ENCODE peak calls at places on chromosomes 12 and 14, in four cellular contexts. E is GM12878, Y is K562, N is HepG2. U is an unnamed sample.

GRCh38 chr12:118053071-118053985 is 7.7 kb downstream of the WSB2 start:
- DNase-seq in Y (no peak), N (peak), E (no peak), U (no peak)

GRCh38 chr14:90512332-90512951 is 115.6 kb downstream of the CALM1 start:
- DNase-seq in N (no peak), E (no peak), Y (no peak), U (no peak)

GRCh38 chr12:113961921-113962710 is 4.0 kb downstream of the RBM19 start:
- DNase-seq in N (peak), Y (no peak), E (peak), U (no peak)

GRCh38 chr12:124240493-124240892 is 54.4 kb upstream of the RFLNA start:
- DNase-seq in Y (peak), N (no peak), E (no peak), U (peak)

GRCh38 chr12:64666054-64666914 is 56.0 kb downstream of the RASSF3 start:
- DNase-seq in Y (no peak), E (no peak), N (peak), U (no peak)

GRCh38 chr14:35506927-35507326 is 27.0 kb upstream of the INSM2 start:
- DNase-seq in E (no peak), N (no peak), Y (no peak), U (no peak)

GRCh38 chr12:132314516-132315233 is 14.7 kb downstream of the GALNT9 start:
- DNase-seq in N (no peak), Y (no peak), E (no peak), U (no peak)

GRCh38 chr14:35573911-35574310 is 39.9 kb downstream of the INSM2 start:
- DNase-seq in N (no peak), Y (no peak), E (no peak), U (no peak)

GRCh38 chr14:35400707-35401421 is 3.7 kb downstream of the NFKBIA start:
- DNase-seq in E (no peak), N (peak), Y (peak), U (no peak)

GRCh38 chr14:59123975-59124374 is 64.5 kb upstream of the DAAM1 start:
- DNase-seq in Y (no peak), N (no peak), E (no peak), U (no peak)

GRCh38 chr14:68153275-68153674 is 333.7 kb downstream of the RAD51B start:
- DNase-seq in Y (no peak), N (no peak), E (no peak), U (no peak)

GRCh38 chr14:31106768-31107167 is 80.6 kb upstream of the STRN3 start:
- DNase-seq in E (no peak), Y (no peak), N (no peak), U (no peak)

GRCh38 chr12:2179953-2180736 is 127.4 kb downstream of the CACNA1C start:
- DNase-seq in Y (no peak), E (no peak), N (no peak), U (no peak)

GRCh38 chr14:89921346-89921745 is 33.2 kb downstream of the EFCAB11 start:
- DNase-seq in N (no peak), E (no peak), Y (no peak), U (no peak)

GRCh38 chr12:85425926-85426325 is 145.9 kb downstream of the ALX1 start:
- DNase-seq in N (no peak), Y (no peak), E (no peak), U (no peak)

GRCh38 chr12:85425349-85425612 is 145.3 kb downstream of the ALX1 start:
- DNase-seq in Y (no peak), E (no peak), N (no peak), U (no peak)

GRCh38 chr12:85424581-85425348 is 144.7 kb downstream of the ALX1 start:
- DNase-seq in Y (peak), E (peak), N (peak), U (peak)

GRCh38 chr12:85422766-85423165 is 142.7 kb downstream of the ALX1 start:
- DNase-seq in Y (no peak), N (no peak), E (no peak), U (no peak)

GRCh38 chr12:85423947-85424346 is 143.9 kb downstream of the ALX1 start:
- DNase-seq in Y (no peak), N (no peak), E (no peak), U (no peak)
- TF ChIP-seq SP1 in Y (no peak), N (no peak), E (no peak), U (no peak)

GRCh38 chr12:8950702-8951478 is 1.4 kb upstream of the M6PR start:
- DNase-seq in E (no peak), Y (no peak), N (no peak), U (no peak)

GRCh38 chr12:8949525-8950286 is at the start of gene M6PR:
- DNase-seq in N (peak), Y (peak), E (peak), U (peak)

GRCh38 chr12:8953773-8954402 is 4.4 kb upstream of the M6PR start:
- DNase-seq in Y (no peak), N (no peak), E (no peak), U (no peak)

GRCh38 chr12:8950287-8950574 is 786 bp upstream of the M6PR start:
- DNase-seq in N (no peak), E (no peak), Y (no peak), U (no peak)

GRCh38 chr12:8951744-8952143 is 2.3 kb upstream of the M6PR start:
- DNase-seq in N (no peak), E (no peak), Y (no peak), U (no peak)
- TF ChIP-seq TARDBP in N (no peak), E (no peak), Y (no peak), U (no peak)

GRCh38 chr12:126487581-126487980 is 1422.3 kb downstream of the AACS start:
- DNase-seq in Y (no peak), E (no peak), N (no peak), U (no peak)

GRCh38 chr12:126480396-126480795 is 1415.2 kb downstream of the AACS start:
- DNase-seq in Y (no peak), E (no peak), N (no peak), U (no peak)

GRCh38 chr12:126481688-126482087 is 1416.5 kb downstream of the AACS start:
- DNase-seq in N (no peak), Y (no peak), E (no peak), U (no peak)

GRCh38 chr12:126482238-126482889 is 1417.1 kb downstream of the AACS start:
- DNase-seq in N (no peak), Y (no peak), E (no peak), U (no peak)

GRCh38 chr12:126483145-126484068 is 1418.2 kb downstream of the AACS start:
- DNase-seq in Y (no peak), N (no peak), E (no peak), U (no peak)
- TF ChIP-seq BHLHE40 in Y (no peak), N (no peak), E (no peak), U (no peak)

GRCh38 chr14:88535149-88535548 is 19.7 kb downstream of the PTPN21 start:
- DNase-seq in E (no peak), Y (no peak), N (peak), U (peak)
- TF ChIP-seq SP1 in E (no peak), Y (no peak), N (no peak), U (no peak)

DNA sequence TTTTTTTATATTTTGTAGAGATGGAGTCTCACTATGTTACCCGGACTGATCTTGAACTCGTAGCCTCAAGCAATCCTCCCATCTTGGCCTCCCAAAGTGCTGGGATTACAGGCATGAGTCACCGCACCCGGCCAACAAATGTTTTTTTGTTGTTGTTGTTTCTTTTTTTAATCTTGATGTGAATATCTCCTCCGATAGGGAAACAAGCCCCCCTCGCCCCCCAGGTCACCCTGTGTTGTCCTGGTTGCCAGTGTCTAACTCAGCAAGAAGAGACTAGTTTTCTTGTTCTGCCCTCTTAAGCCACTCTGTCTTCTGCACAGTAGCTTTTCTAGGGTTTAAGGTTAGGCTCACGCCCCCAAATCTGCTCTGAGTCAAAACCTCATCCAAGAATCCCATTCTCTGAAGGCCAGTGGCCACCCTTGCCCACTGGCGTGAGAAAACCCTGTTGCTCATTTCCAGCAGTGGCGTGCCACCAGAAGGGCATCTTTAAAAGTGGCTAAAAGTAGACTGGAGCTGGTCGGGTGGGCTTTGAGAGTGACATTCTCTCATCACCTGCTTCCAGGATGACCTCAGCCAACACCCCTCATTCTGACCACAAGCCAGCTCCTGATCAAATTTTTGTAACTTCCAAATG is 42.7 kb downstream of the C14orf132 start:
- DNase-seq in E (no peak), Y (no peak), N (no peak), U (no peak)
- TF ChIP-seq TARDBP in E (no peak), Y (no peak), N (no peak), U (no peak)